ENCODE peak calls at places on chromosomes 12 and 14, in seven cellular contexts. A, H, W, G, I, Z and V are unnamed samples.

GRCh38 chr14:29857545-29857944 is 70.1 kb downstream of the PRKD1 start:
- DNase-seq in A (no peak), H (no peak), W (no peak), G (no peak), I (no peak), Z (no peak), V (no peak)

GRCh38 chr12:89756638-89757321 is 48.1 kb upstream of the ATP2B1 start:
- DNase-seq in A (no peak), H (no peak), W (no peak), G (peak; percentile 99), I (no peak), Z (peak; percentile 84), V (no peak)

GRCh38 chr12:5036031-5036430 is 7.6 kb upstream of the KCNA5 start:
- DNase-seq in A (no peak), H (no peak), W (no peak), G (no peak), I (no peak), Z (no peak), V (no peak)

GRCh38 chr14:23094666-23095195 is at the start of gene ACIN1:
- DNase-seq in A (no peak), H (peak; percentile 80), W (no peak), G (peak; percentile 88), I (peak; percentile 75), Z (peak; percentile 96), V (peak; percentile 74)

GRCh38 chr12:122081697-122082221 is 3.2 kb downstream of the MLXIP start:
- DNase-seq in A (no peak), H (no peak), W (peak; percentile 28), G (peak; percentile 90), I (no peak), Z (peak; percentile 45), V (peak; percentile 67)

GRCh38 chr14:65958664-65959562 is 527.3 kb upstream of the CCDC196 start:
- DNase-seq in A (no peak), H (no peak), W (peak; percentile 73), G (peak; percentile 56), I (no peak), Z (peak; percentile 10), V (no peak)

GRCh38 chr12:121797937-121798801 is 4.7 kb upstream of the RHOF start:
- DNase-seq in A (peak; percentile 83), H (no peak), W (peak; percentile 86), G (no peak), I (peak; percentile 76), Z (no peak), V (peak; percentile 90)

GRCh38 chr14:105096206-105096875 is 31.1 kb upstream of the GPR132 start:
- DNase-seq in A (no peak), H (no peak), W (no peak), G (no peak), I (no peak), Z (no peak), V (no peak)

GRCh38 chr14:62443796-62444195 is 601.5 kb downstream of the KCNH5 start:
- DNase-seq in A (no peak), H (no peak), W (no peak), G (peak; percentile 57), I (no peak), Z (peak; percentile 40), V (no peak)

GRCh38 chr14:94542811-94543449 is 18.3 kb upstream of the SERPINA4 start:
- DNase-seq in A (no peak), H (peak; percentile 42), W (no peak), G (peak; percentile 11), I (no peak), Z (no peak), V (no peak)

GRCh38 chr12:62158416-62159360 is 101.5 kb upstream of the USP15 start:
- DNase-seq in A (no peak), H (no peak), W (no peak), G (no peak), I (no peak), Z (no peak), V (no peak)

GRCh38 chr12:25052191-25053020 is 103.5 kb upstream of the BCAT1 start:
- DNase-seq in A (no peak), H (no peak), W (no peak), G (peak; percentile 24), I (no peak), Z (no peak), V (no peak)

GRCh38 chr12:13328535-13328934 is 132.0 kb downstream of the EMP1 start:
- DNase-seq in A (no peak), H (no peak), W (no peak), G (no peak), I (no peak), Z (no peak), V (no peak)

GRCh38 chr12:54479421-54479820 is 6.0 kb upstream of the GTSF1 start:
- DNase-seq in A (no peak), H (no peak), W (no peak), G (peak; percentile 41), I (no peak), Z (no peak), V (no peak)